ENCODE peak calls at places on chromosomes 16 and 17, in four cellular contexts. O is IMR-90, P is A549, M is ascending aorta. F is an unnamed sample.
A peak's percentile ranks its signal among the peaks of the same experiment; 100 is the strongest.

GRCh38 chr17:64418506-64419339 is 28.1 kb upstream of the PECAM1 start:
- DNase-seq in M (no peak), P (peak; percentile 75), O (peak; percentile 74), F (peak; percentile 74)

GRCh38 chr16:669666-670065 is 1.7 kb downstream of the RHOT2 start:
- DNase-seq in P (no peak), O (no peak), M (no peak), F (no peak)

GRCh38 chr17:38469875-38470274 is 41.6 kb downstream of the ARHGAP23 start:
- DNase-seq in O (peak; percentile 72), M (no peak), P (no peak), F (no peak)

GRCh38 chr17:33511670-33512069 is 218.6 kb upstream of the ASIC2 start:
- DNase-seq in O (no peak), M (no peak), P (no peak), F (no peak)

GRCh38 chr17:81016575-81016974 is 18.4 kb upstream of the BAIAP2 start:
- DNase-seq in O (no peak), P (no peak), M (no peak), F (no peak)

GRCh38 chr16:67150833-67151396 is at the start of gene B3GNT9:
- DNase-seq in M (no peak), O (peak; percentile 66), P (peak; percentile 65), F (no peak)

GRCh38 chr16:29306953-29307597 is 99.4 kb downstream of the NPIPB11 start:
- DNase-seq in P (no peak), O (peak; percentile 64), M (no peak), F (no peak)

GRCh38 chr17:39597372-39598046 is 10.2 kb downstream of the NEUROD2 start:
- DNase-seq in P (no peak), O (no peak), M (no peak), F (no peak)

GRCh38 chr16:25014500-25015147 is 545 bp downstream of the ARHGAP17 start:
- DNase-seq in M (no peak), P (peak; percentile 47), O (peak; percentile 48), F (peak; percentile 13)

GRCh38 chr17:68054296-68054900 is 18.9 kb downstream of the KPNA2 start:
- DNase-seq in M (no peak), P (no peak), O (peak; percentile 84), F (no peak)

GRCh38 chr16:70685938-70686375 is at the start of gene MTSS2:
- DNase-seq in M (no peak), O (peak; percentile 85), P (peak; percentile 71), F (no peak)

GRCh38 chr16:14487579-14487978 is 142.5 kb downstream of the PARN start:
- DNase-seq in O (no peak), P (no peak), M (no peak), F (peak; percentile 44)

GRCh38 chr17:64599187-64599676 is 62.9 kb downstream of the SMURF2 start:
- DNase-seq in P (no peak), M (no peak), O (no peak), F (peak; percentile 59)

GRCh38 chr16:30979170-30980067 is 5.6 kb upstream of the HSD3B7 start:
- DNase-seq in P (no peak), M (no peak), O (no peak), F (no peak)

GRCh38 chr17:33657181-33657580 is 364.1 kb upstream of the ASIC2 start:
- DNase-seq in O (no peak), M (no peak), P (no peak), F (no peak)

GRCh38 chr16:89049484-89050118 is 44.1 kb upstream of the ACSF3 start:
- DNase-seq in O (no peak), P (no peak), M (no peak), F (no peak)

GRCh38 chr17:31593806-31594205 is 202.3 kb downstream of the RAB11FIP4 start:
- DNase-seq in P (no peak), O (peak; percentile 89), M (peak; percentile 61), F (no peak)

GRCh38 chr16:1706386-1707192 is 594 bp downstream of the MAPK8IP3 start:
- DNase-seq in M (no peak), P (no peak), O (peak; percentile 36), F (peak; percentile 68)

GRCh38 chr17:42514279-42514678 is 21.8 kb upstream of the NAGLU start:
- DNase-seq in O (no peak), M (no peak), P (no peak), F (no peak)

GRCh38 chr16:77816293-77816692 is 27.9 kb downstream of the VAT1L start:
- DNase-seq in O (peak; percentile 81), P (no peak), M (no peak), F (no peak)

GRCh38 chr17:67615736-67616135 is 102.0 kb upstream of the NOL11 start:
- DNase-seq in O (no peak), P (no peak), M (no peak), F (no peak)

GRCh38 chr16:1701216-1701878 is 4.6 kb upstream of the MAPK8IP3 start:
- DNase-seq in O (no peak), P (no peak), M (no peak), F (no peak)

GRCh38 chr16:15581127-15581815 is 61.7 kb downstream of the MARF1 start:
- DNase-seq in P (no peak), O (no peak), M (no peak), F (no peak)

GRCh38 chr17:20232611-20233010 is 223.5 kb downstream of the SPECC1 start:
- DNase-seq in M (no peak), P (no peak), O (no peak), F (no peak)

GRCh38 chr16:48054881-48055601 is 100.8 kb downstream of the ABCC12 start:
- DNase-seq in M (no peak), O (peak; percentile 71), P (peak; percentile 66), F (no peak)

GRCh38 chr17:37446027-37446426 is 39.3 kb downstream of the TADA2A start:
- DNase-seq in O (no peak), P (peak; percentile 46), M (no peak), F (no peak)

DNA sequence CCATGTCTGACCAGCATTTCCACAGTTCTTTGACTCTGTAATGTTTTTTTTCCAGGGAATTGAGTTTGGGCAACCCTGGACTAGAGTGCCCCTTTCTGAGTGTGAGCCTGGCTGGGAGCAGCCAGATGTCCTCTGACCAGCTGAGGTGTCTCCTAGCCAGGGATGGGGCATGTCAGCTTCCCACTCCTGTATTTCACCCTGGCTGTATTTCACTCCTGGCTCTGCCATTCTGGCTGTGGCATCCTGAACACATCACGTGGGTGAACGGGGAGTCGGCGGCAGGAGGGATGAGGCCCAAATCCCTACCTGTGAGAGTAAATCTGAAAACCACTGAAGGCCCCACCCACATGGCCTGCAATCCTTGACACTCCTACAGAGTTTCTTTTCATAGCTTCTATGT is 31.3 kb downstream of the KDM8 start:
- DNase-seq in M (no peak), O (no peak), P (no peak), F (no peak)
- H3K4me3 ChIP-seq in M (no peak overlapping the region), O (no peak overlapping the region), P (no peak overlapping the region), F (peak overlapping the region; percentile 59)

GRCh38 chr17:27543464-27543856 is 87.2 kb downstream of the KSR1 start:
- DNase-seq in M (no peak), P (no peak), O (no peak), F (no peak)
- H3K4me3 ChIP-seq in M (no peak overlapping the region), P (no peak overlapping the region), O (no peak overlapping the region), F (no peak overlapping the region)

DNA sequence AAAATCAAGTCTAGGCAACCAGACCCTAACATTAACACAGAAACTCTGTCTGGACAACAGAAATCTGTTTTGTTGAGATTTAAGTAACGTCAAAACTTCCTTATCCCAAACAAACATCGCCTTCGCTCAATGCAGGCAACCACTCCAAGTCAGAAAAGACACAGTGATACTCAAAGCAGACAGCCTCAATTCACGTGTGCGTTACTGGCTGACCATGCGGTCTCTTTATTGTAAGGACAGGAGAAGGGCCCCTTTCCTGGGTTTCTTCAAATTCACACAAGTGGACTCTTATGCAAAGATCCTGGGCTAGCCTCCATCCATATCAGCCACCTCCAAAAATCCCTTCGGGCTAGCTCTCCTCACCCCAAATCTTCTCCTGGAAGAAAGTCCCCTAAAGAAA is 467.7 kb downstream of the SOX9 start:
- DNase-seq in P (no peak), M (no peak), O (no peak), F (no peak)
- H3K4me3 ChIP-seq in P (peak overlapping the region; percentile 78), M (no peak overlapping the region), O (no peak overlapping the region), F (no peak overlapping the region)

GRCh38 chr17:76496464-76496863 is 4.8 kb downstream of the RHBDF2 start:
- DNase-seq in M (no peak), P (no peak), O (no peak), F (no peak)

GRCh38 chr17:76498886-76499667 is 2.1 kb downstream of the RHBDF2 start:
- DNase-seq in O (no peak), M (no peak), P (no peak), F (no peak)

GRCh38 chr17:76495663-76496400 is 5.4 kb downstream of the RHBDF2 start:
- DNase-seq in M (no peak), O (no peak), P (no peak), F (no peak)

GRCh38 chr17:76497979-76498885 is 3.0 kb downstream of the RHBDF2 start:
- DNase-seq in O (peak; percentile 93), M (peak; percentile 45), P (peak; percentile 70), F (no peak)

GRCh38 chr17:76497699-76497978 is 3.6 kb downstream of the RHBDF2 start:
- DNase-seq in O (no peak), M (no peak), P (no peak), F (no peak)
- H3K4me3 ChIP-seq in O (no peak overlapping the region), M (peak overlapping the region; percentile 43), P (peak overlapping the region; percentile 13), F (no peak overlapping the region)

DNA sequence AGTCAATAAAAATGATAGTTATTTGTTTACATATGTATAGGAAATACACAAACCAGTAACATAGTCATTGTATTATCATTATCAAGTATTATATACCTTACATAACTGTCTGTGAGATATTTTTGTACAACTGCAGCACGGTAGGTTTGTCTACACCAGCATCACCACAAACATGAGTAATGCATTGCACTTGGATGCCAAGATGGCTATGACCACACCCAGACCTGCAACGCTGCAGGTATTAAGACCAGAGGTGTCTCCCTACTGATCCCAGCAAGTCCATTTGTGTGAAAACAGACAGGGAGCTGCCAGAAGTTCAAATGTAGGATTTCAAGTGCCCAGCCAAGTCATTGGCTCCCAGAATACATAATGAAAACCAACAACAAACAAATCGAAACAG is 34.2 kb upstream of the NOS2 start:
- DNase-seq in M (no peak), P (no peak), O (no peak), F (no peak)
- H3K4me3 ChIP-seq in M (no peak overlapping the region), P (no peak overlapping the region), O (no peak overlapping the region), F (no peak overlapping the region)

GRCh38 chr17:77288115-77288619 is 147.4 kb downstream of the SEC14L1 start:
- DNase-seq in P (peak; percentile 63), O (no peak), M (no peak), F (no peak)
- H3K4me3 ChIP-seq in P (peak overlapping the region; percentile 41), O (no peak overlapping the region), M (no peak overlapping the region), F (no peak overlapping the region)

DNA sequence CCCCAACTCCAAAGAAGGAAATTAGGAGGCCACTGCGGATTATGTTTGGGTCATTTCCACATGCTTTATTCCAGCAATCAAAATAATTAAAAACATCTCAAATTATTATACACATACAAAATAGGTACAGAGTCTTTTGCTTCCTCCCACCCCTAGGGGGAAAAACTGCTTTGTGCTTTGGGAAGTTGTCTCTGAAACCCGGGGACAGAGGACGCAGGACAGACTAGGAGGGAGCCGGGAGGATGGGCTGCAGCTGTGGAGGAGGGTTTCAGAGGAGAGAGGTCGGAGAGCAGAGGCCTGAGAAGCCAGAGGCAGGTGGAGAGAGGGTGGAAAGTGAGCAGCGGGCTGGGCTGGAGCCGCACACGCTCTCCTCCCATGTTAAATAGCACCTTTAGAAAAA is 17.4 kb downstream of the COL1A1 start:
- DNase-seq in O (peak; percentile 45), M (no peak), P (no peak), F (no peak)
- H3K4me3 ChIP-seq in O (no peak overlapping the region), M (no peak overlapping the region), P (no peak overlapping the region), F (no peak overlapping the region)

GRCh38 chr17:57612202-57613071 is 132.7 kb downstream of the CCDC182 start:
- DNase-seq in M (no peak), P (no peak), O (no peak), F (no peak)
- H3K4me3 ChIP-seq in M (no peak overlapping the region), P (no peak overlapping the region), O (no peak overlapping the region), F (peak overlapping the region; percentile 30)

GRCh38 chr16:64736887-64737286 is 385.0 kb downstream of the CDH11 start:
- DNase-seq in P (no peak), O (no peak), M (no peak), F (no peak)
- H3K4me3 ChIP-seq in P (no peak overlapping the region), O (no peak overlapping the region), M (no peak overlapping the region), F (no peak overlapping the region)